ENCODE peak calls at places on chromosomes 7 and 10, in nine cellular contexts. K is progenitor cell of endocrine pancreas; T is HL-60; M is heart left ventricle; O is K562; F is CD8-positive, alpha-beta T cell; A is astrocyte of the spinal cord; Y is pancreas; R is HCT116. Z is an unnamed sample.

GRCh38 chr7:128902761-128903585 is 7.5 kb downstream of the KCP start:
- DNase-seq in T (no peak), Y (peak), R (no peak), O (peak), M (no peak), K (no peak), A (no peak), F (no peak), Z (no peak)

GRCh38 chr10:21166557-21167287 is 269.6 kb upstream of the NEBL start:
- DNase-seq in O (no peak), T (no peak), Y (peak), R (no peak), M (no peak), A (no peak), K (no peak), F (no peak), Z (no peak)

GRCh38 chr10:131921191-131921590 is 20.4 kb downstream of the PPP2R2D start:
- DNase-seq in Y (no peak), F (no peak), A (no peak), T (no peak), K (no peak), O (no peak), M (no peak), R (no peak), Z (no peak)

GRCh38 chr10:70648427-70648826 is 23.9 kb upstream of the ADAMTS14 start:
- DNase-seq in O (no peak), M (no peak), F (no peak), A (no peak), K (no peak), T (no peak), Y (no peak), R (peak), Z (no peak)

GRCh38 chr10:102764340-102765257 is 20.9 kb downstream of the WBP1L start:
- DNase-seq in T (no peak), F (no peak), K (no peak), Y (no peak), R (no peak), A (no peak), M (no peak), O (no peak), Z (no peak)

GRCh38 chr7:36001546-36001945 is 151.5 kb upstream of the EEPD1 start:
- DNase-seq in O (no peak), K (no peak), M (no peak), T (no peak), R (no peak), F (no peak), Y (no peak), A (peak), Z (no peak)

GRCh38 chr10:83372646-83373045 is 766.7 kb upstream of the GHITM start:
- DNase-seq in Y (no peak), K (no peak), F (no peak), T (no peak), R (no peak), O (no peak), A (peak), M (no peak), Z (no peak)

GRCh38 chr10:102431452-102432124 is 786 bp downstream of the CUEDC2 start:
- DNase-seq in Y (no peak), K (no peak), O (peak), F (no peak), T (no peak), A (no peak), R (no peak), M (no peak), Z (peak)

GRCh38 chr7:117596134-117596533 is 116.3 kb downstream of the CFTR start:
- DNase-seq in O (no peak), A (no peak), K (no peak), F (no peak), R (no peak), Y (no peak), T (no peak), M (no peak), Z (no peak)

GRCh38 chr7:81857385-81857784 is 87.5 kb upstream of the HGF start:
- DNase-seq in F (no peak), M (no peak), K (no peak), O (no peak), R (no peak), Y (no peak), T (no peak), A (no peak), Z (no peak)

GRCh38 chr7:123828805-123829204 is 16.2 kb upstream of the HYAL4 start:
- DNase-seq in A (no peak), O (no peak), Y (no peak), R (no peak), M (no peak), T (no peak), F (no peak), K (no peak), Z (no peak)

GRCh38 chr7:70698219-70698832 is 433.6 kb upstream of the GALNT17 start:
- DNase-seq in Y (no peak), K (no peak), O (peak), T (no peak), A (peak), R (no peak), M (peak), F (no peak), Z (no peak)

GRCh38 chr7:53351681-53352080 is 316.2 kb downstream of the POM121L12 start:
- DNase-seq in R (no peak), M (no peak), A (no peak), Y (no peak), K (no peak), F (no peak), O (no peak), T (no peak), Z (no peak)

GRCh38 chr7:138316421-138317043 is 143.5 kb upstream of the TRIM24 start:
- DNase-seq in Y (no peak), K (no peak), M (no peak), T (no peak), A (peak), R (no peak), F (no peak), O (no peak), Z (no peak)

GRCh38 chr7:52749880-52750279 is 285.6 kb upstream of the POM121L12 start:
- DNase-seq in K (no peak), F (no peak), M (no peak), R (no peak), O (no peak), A (no peak), Y (no peak), T (no peak), Z (no peak)

GRCh38 chr7:74306737-74307469 is 17.7 kb downstream of the CLIP2 start:
- DNase-seq in Y (peak), M (peak), R (no peak), A (peak), T (no peak), K (no peak), O (peak), F (no peak), Z (no peak)

GRCh38 chr10:14712991-14713422 is 61.7 kb downstream of the FAM107B start:
- DNase-seq in M (no peak), T (no peak), R (no peak), F (no peak), O (no peak), K (no peak), Y (no peak), A (peak), Z (no peak)

GRCh38 chr10:51896849-51897248 is 197.5 kb upstream of the CSTF2T start:
- DNase-seq in T (no peak), R (no peak), K (no peak), A (peak), M (no peak), F (no peak), Y (no peak), O (no peak), Z (no peak)

GRCh38 chr7:19958309-19958896 is 185.0 kb upstream of the TMEM196 start:
- DNase-seq in O (no peak), M (no peak), A (peak), Y (no peak), T (no peak), F (no peak), R (peak), K (no peak), Z (no peak)

GRCh38 chr7:127513311-127513710 is 72.1 kb downstream of the GCC1 start:
- DNase-seq in K (no peak), O (no peak), F (no peak), R (no peak), T (no peak), M (no peak), A (no peak), Y (no peak), Z (no peak)

GRCh38 chr7:127516320-127516719 is 69.1 kb downstream of the GCC1 start:
- DNase-seq in Y (no peak), M (no peak), A (no peak), R (no peak), T (no peak), O (no peak), F (no peak), K (no peak), Z (no peak)

GRCh38 chr7:127512587-127512986 is 72.8 kb downstream of the GCC1 start:
- DNase-seq in K (no peak), R (no peak), O (no peak), F (no peak), M (no peak), A (no peak), Y (no peak), T (no peak), Z (no peak)

DNA sequence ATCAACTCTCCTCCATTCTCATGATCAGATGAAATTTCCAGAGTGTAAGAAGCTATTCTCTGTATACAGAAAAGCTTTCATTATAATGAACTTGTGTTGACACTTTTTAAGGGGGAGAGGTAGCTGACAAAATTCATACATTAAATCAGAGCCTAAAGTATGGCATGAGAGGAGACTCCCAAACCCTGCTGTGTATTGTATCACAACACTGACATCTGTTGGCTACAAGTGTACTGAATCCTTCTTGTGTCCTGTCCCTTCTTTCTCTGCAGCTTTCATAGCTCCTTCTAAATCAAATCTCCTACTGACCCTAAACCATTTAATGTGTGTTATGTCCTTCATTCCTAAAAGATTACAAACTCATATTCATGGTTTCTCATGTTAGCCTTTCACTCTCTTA is 70.9 kb downstream of the GCC1 start:
- DNase-seq in A (peak), F (no peak), M (no peak), O (no peak), R (peak), T (no peak), Y (no peak), K (no peak), Z (no peak)
- TF ChIP-seq CTCF in A (peak), F (peak), M (peak), O (peak), R (peak), T (no peak), Y (no peak), K (peak), Z (no peak)

GRCh38 chr7:132500727-132501410 is 75.4 kb downstream of the PLXNA4 start:
- DNase-seq in F (no peak), M (peak), O (no peak), A (peak), Y (no peak), T (no peak), R (no peak), K (no peak), Z (no peak)
- TF ChIP-seq CTCF in F (no peak), M (peak), O (peak), A (peak), Y (no peak), T (no peak), R (peak), K (peak), Z (no peak)

DNA sequence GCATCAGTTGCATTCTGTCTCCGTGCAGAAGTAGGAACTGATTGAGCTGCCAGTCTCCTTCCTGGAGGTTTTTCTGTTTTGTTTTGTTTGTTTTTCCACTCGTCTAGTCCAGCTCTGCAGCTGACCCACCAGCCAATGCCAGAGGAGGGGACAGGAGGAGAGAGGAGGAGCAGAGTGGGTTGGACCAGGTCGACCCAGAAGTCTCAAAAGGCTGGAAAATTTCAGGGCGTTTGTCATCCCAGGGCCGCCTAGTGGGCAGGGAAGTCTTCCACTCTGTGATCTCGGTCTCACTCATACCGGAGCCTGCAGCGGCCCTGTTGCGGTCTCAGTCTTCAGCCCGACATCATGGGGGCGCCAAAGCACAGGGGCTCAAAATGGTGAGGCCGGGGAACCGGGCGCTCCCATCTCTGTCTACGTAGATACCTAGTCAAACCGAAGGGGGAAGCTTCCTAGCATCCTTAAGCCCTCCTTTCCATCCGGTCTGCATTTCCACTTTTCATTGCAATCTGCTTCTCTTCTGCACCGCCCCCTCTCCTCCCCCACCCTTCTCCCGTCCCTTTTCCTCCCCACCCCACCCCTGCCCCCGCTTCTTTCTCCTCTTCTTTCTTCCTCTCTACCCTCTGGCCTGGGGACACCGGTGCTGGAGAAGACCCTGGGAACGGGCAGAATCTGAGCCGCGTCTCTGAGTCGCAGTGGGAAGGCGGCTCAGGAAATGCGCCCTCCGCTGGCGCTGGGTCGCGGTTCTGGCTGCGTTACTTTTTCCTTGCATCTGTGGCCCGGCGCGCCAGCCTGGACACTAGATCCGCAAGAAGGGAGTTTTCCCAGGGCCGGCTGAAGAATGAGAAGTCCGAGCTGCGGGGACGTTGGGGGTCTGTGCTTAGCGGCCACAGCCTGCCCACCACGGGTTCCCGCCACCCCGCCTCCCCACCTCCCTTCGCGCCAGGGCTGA is 16.2 kb upstream of the PAX2 start:
- DNase-seq in K (no peak), A (no peak), T (no peak), Y (no peak), F (no peak), R (peak), M (no peak), O (peak), Z (no peak)
- TF ChIP-seq CTCF in K (peak), A (peak), T (peak), Y (no peak), F (no peak), R (peak), M (no peak), O (peak), Z (no peak)

GRCh38 chr10:124741281-124741921 is 2.8 kb downstream of the FAM53B start:
- DNase-seq in M (peak), Y (peak), A (peak), O (peak), K (peak), R (peak), F (peak), T (no peak), Z (peak)

GRCh38 chr10:124744047-124744687 is at the start of gene FAM53B:
- DNase-seq in A (peak), R (peak), F (peak), M (peak), K (peak), O (peak), T (peak), Y (peak), Z (peak)

GRCh38 chr10:124741922-124742417 is 2.2 kb downstream of the FAM53B start:
- DNase-seq in A (no peak), K (no peak), Y (no peak), O (no peak), T (no peak), R (no peak), F (no peak), M (no peak), Z (no peak)

GRCh38 chr10:124743188-124744046 is 761 bp downstream of the FAM53B start:
- DNase-seq in R (no peak), O (peak), K (no peak), F (no peak), T (no peak), A (peak), Y (peak), M (no peak), Z (no peak)

GRCh38 chr10:124742418-124743187 is 1.6 kb downstream of the FAM53B start:
- DNase-seq in A (no peak), T (no peak), M (no peak), O (peak), R (no peak), K (no peak), Y (no peak), F (no peak), Z (no peak)
- TF ChIP-seq CTCF in A (peak), T (no peak), M (peak), O (peak), R (no peak), K (peak), Y (no peak), F (no peak), Z (no peak)

DNA sequence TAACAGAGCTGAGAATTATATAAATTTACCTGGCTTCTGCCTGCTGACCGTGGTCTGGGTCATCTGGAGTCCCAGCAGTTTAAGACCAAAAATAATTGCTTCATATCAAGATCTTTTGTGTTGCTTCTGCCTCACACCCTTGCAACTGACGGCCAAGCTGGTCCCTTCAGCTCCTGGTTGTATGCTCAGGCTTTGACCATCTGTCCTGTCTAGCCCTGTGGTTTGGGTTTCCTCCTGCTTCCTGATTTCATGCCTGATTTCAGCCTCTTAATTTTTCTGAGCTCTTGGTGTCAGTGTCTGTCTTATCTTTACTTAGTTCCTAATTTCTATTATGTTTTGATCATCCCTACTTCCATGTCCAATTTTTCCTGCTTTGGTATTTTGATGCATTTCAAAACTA is 87.9 kb upstream of the PLXDC2 start:
- DNase-seq in F (no peak), K (no peak), M (no peak), A (no peak), R (no peak), O (no peak), Y (no peak), T (no peak), Z (no peak)
- TF ChIP-seq CTCF in F (no peak), K (no peak), M (no peak), A (no peak), R (no peak), O (no peak), Y (no peak), T (no peak), Z (no peak)

GRCh38 chr7:18345641-18346234 is 149.8 kb upstream of the HDAC9 start:
- DNase-seq in Y (no peak), M (no peak), A (peak), K (peak), T (no peak), F (no peak), R (peak), O (peak), Z (no peak)
- TF ChIP-seq CTCF in Y (peak), M (peak), A (peak), K (peak), T (peak), F (peak), R (peak), O (peak), Z (peak)

GRCh38 chr7:148255333-148255732 is 335.2 kb upstream of the C7orf33 start:
- DNase-seq in K (no peak), M (no peak), T (no peak), O (no peak), Y (no peak), F (no peak), A (peak), R (no peak), Z (no peak)
- TF ChIP-seq CTCF in K (peak), M (no peak), T (no peak), O (peak), Y (no peak), F (no peak), A (no peak), R (no peak), Z (peak)